ENCODE peak calls at places on chromosomes 11 and 22, in four cellular contexts. E is upper lobe of right lung, V is PC-3, W is body of pancreas. Y is an unnamed sample.

GRCh38 chr22:45065726-45066125 is 55.9 kb upstream of the PHF21B start:
- DNase-seq in E (no peak), V (no peak), W (no peak), Y (no peak)

GRCh38 chr11:60810583-60810982 is 25.4 kb downstream of the MS4A10 start:
- DNase-seq in E (no peak), V (no peak), W (no peak), Y (no peak)

GRCh38 chr11:32316846-32317525 is 118.4 kb downstream of the WT1 start:
- DNase-seq in E (no peak), V (no peak), W (no peak), Y (no peak)

GRCh38 chr22:50481440-50482106 is at the start of gene ADM2:
- DNase-seq in E (peak; percentile 77), V (no peak), W (peak; percentile 77), Y (peak; percentile 65)

GRCh38 chr11:34890812-34891211 is 25.4 kb downstream of the APIP start:
- DNase-seq in E (no peak), V (peak; percentile 78), W (no peak), Y (no peak)

GRCh38 chr11:101797335-101797734 is 117.5 kb upstream of the CEP126 start:
- DNase-seq in E (no peak), V (peak; percentile 85), W (no peak), Y (no peak)

GRCh38 chr11:134024420-134025085 is 44.3 kb upstream of the JAM3 start:
- DNase-seq in E (no peak), V (peak; percentile 83), W (no peak), Y (no peak)

GRCh38 chr11:8959546-8960166 is 4.6 kb downstream of the TMEM9B start:
- DNase-seq in E (no peak), V (peak; percentile 73), W (peak; percentile 26), Y (no peak)

GRCh38 chr11:20880094-20880493 is 210.7 kb downstream of the NELL1 start:
- DNase-seq in E (no peak), V (no peak), W (no peak), Y (no peak)

GRCh38 chr11:13238879-13239514 is 38.6 kb upstream of the BMAL1 start:
- DNase-seq in E (no peak), V (peak; percentile 70), W (peak; percentile 63), Y (peak; percentile 48)

GRCh38 chr11:116887909-116888556 is 50.6 kb upstream of the APOA1 start:
- DNase-seq in E (no peak), V (no peak), W (no peak), Y (no peak)

GRCh38 chr11:63951779-63952536 is 13.2 kb downstream of the NAA40 start:
- DNase-seq in E (no peak), V (no peak), W (no peak), Y (no peak)

GRCh38 chr11:26188559-26188958 is 143.4 kb upstream of the ANO3 start:
- DNase-seq in E (no peak), V (no peak), W (no peak), Y (no peak)

GRCh38 chr11:36241512-36241911 is 47.7 kb downstream of the COMMD9 start:
- DNase-seq in E (no peak), V (no peak), W (no peak), Y (no peak)

GRCh38 chr11:68271023-68271780 is 571 bp downstream of the C11orf24 start:
- DNase-seq in E (no peak), V (peak; percentile 79), W (peak; percentile 73), Y (peak; percentile 43)

GRCh38 chr11:77079666-77080065 is 12.9 kb downstream of the CAPN5 start:
- DNase-seq in E (no peak), V (no peak), W (no peak), Y (no peak)

GRCh38 chr22:35467788-35468187 is 67.8 kb downstream of the MCM5 start:
- DNase-seq in E (peak; percentile 69), V (no peak), W (peak; percentile 50), Y (no peak)

GRCh38 chr11:59728913-59729312 is 15.3 kb upstream of the OR10V1 start:
- DNase-seq in E (no peak), V (no peak), W (no peak), Y (no peak)

GRCh38 chr11:104000798-104001197 is 35.6 kb upstream of the DDI1 start:
- DNase-seq in E (no peak), V (no peak), W (no peak), Y (no peak)

GRCh38 chr11:6402561-6402981 is 12.3 kb downstream of the SMPD1 start:
- DNase-seq in E (no peak), V (no peak), W (no peak), Y (no peak)

GRCh38 chr11:9176136-9176535 is 84.7 kb upstream of the SCUBE2 start:
- DNase-seq in E (no peak), V (no peak), W (no peak), Y (no peak)

GRCh38 chr11:27443746-27444465 is 28.7 kb downstream of the LGR4 start:
- DNase-seq in E (no peak), V (no peak), W (no peak), Y (no peak)

GRCh38 chr11:11978792-11979486 is 29.5 kb downstream of the DKK3 start:
- DNase-seq in E (peak; percentile 65), V (no peak), W (peak; percentile 46), Y (no peak)

GRCh38 chr11:43555811-43556210 is 124.7 kb upstream of the HSD17B12 start:
- DNase-seq in E (no peak), V (peak; percentile 7), W (peak; percentile 56), Y (no peak)

GRCh38 chr11:72039108-72039850 is 40.6 kb downstream of the IL18BP start:
- DNase-seq in E (peak; percentile 82), V (no peak), W (peak; percentile 88), Y (no peak)

GRCh38 chr11:110830344-110831141 is 118.3 kb upstream of the ARHGAP20 start:
- DNase-seq in E (no peak), V (no peak), W (no peak), Y (no peak)

GRCh38 chr22:40911772-40912171 is 39.4 kb upstream of the RBX1 start:
- DNase-seq in E (no peak), V (no peak), W (no peak), Y (no peak)

GRCh38 chr11:105004021-105004420 is 18.9 kb downstream of the CASP5 start:
- DNase-seq in E (no peak), V (no peak), W (no peak), Y (no peak)

GRCh38 chr22:49967333-49968241 is 7.0 kb downstream of the PIM3 start:
- DNase-seq in E (peak; percentile 83), V (no peak), W (peak; percentile 70), Y (no peak)

DNA sequence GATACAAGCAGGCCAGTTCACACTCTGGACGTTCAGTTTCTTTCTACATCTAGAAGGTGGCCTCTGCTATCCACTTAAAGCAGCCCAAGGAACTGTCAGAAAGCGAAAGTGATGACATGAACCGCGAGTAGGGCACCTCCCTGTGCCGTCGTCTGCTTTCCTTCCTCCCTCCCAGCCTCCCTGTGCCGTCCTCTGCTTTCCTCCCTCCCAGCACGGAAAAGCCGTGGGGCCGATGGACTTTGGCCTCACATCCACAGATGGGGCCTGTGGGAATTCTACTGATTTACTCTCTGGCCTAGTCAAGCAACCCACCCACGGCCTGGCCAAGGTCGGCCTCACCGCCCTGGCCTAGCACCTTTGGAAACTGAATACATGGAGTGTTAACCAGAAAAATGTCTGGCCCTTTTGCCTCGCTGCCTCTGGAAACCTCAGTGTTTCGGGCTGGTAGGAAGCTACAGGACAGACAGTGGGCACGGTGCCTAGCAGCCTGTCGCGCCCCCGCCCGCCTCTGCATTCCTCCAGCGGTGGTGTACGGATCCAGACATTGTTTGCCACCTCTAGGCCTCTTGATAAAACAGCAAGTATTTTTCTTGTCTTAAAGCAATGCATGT is 14.2 kb downstream of the PEX26 start:
- DNase-seq in E (no peak), V (no peak), W (peak; percentile 84), Y (no peak)
- TF ChIP-seq CTCF in E (peak; percentile 17), V (no peak), W (no peak), Y (no peak)

DNA sequence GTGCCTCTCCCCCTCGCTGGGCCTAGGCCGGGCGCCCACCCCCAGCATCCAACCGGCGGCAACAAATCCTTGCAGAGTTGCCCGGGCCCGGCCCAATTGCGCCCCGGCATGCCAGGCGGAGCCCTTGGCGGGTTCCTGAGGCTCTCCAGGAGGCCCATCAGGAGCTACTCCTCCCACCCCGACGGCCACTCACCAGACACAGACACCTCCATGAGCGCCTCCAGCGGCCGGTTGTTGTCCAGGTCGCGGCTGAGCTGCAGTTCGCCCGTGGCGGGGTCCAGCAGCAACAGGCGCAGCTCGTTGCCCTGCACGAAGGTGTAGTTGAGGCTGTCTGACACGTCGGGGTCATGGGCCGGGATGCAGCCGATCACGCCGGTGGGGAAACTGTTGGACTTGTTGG is 4.0 kb downstream of the CELSR1 start:
- DNase-seq in E (peak; percentile 78), V (no peak), W (no peak), Y (no peak)
- TF ChIP-seq CTCF in E (peak; percentile 7), V (no peak), W (no peak), Y (no peak)

GRCh38 chr11:44784438-44784760 is 57.6 kb downstream of the TSPAN18 start:
- DNase-seq in E (peak; percentile 36), V (no peak), W (no peak), Y (no peak)

GRCh38 chr11:44784784-44785183 is 58.0 kb downstream of the TSPAN18 start:
- DNase-seq in E (no peak), V (no peak), W (no peak), Y (no peak)

GRCh38 chr11:44787981-44788380 is 61.2 kb downstream of the TSPAN18 start:
- DNase-seq in E (no peak), V (no peak), W (no peak), Y (no peak)

GRCh38 chr11:44787070-44787469 is 60.3 kb downstream of the TSPAN18 start:
- DNase-seq in E (no peak), V (no peak), W (no peak), Y (no peak)

DNA sequence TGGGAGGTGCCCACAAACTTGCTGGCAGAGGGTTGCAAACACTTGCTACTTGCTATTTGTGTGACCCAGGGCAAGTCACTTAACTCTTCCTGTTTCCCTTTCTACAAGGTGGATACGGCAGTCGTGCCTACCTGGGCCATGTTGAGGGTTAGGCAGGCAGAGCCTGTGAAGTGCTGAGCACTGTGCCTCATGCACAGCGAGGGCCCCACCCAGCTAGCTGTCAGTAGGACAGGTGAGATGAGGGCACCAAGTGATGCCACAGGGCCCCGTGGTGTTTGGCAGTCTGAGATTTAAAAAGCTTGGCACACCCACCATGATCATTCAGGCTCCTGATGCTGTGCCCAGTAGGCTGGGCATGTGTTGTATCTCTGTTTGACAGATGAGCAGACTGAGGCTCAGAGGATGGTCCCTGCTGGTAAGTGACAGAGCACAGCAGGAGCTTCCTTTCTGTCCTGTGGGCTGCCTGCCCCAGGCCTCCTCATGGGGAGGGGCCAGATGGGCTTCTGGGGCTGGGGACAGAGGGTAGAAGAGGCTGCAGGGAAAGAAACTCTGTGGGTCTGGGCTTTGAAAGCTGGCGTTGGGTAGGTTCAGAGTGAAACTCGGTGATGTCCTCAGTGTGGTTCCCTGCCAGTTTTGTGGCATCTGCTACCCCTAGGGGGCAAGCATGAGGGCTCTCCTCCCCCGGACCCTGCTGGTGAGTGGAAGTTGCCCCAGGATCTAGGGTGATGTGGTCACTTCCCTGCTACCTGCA is 59.3 kb downstream of the TSPAN18 start:
- DNase-seq in E (no peak), V (peak; percentile 12), W (no peak), Y (no peak)
- TF ChIP-seq CTCF in E (no peak), V (peak; percentile 35), W (no peak), Y (no peak)

GRCh38 chr11:46489668-46490560 is 98.3 kb upstream of the CHRM4 start:
- DNase-seq in E (no peak), V (peak; percentile 59), W (peak; percentile 38), Y (no peak)
- TF ChIP-seq CTCF in E (peak; percentile 54), V (peak; percentile 71), W (peak; percentile 30), Y (no peak)